ENCODE peak calls at places on chromosome 10, in five cellular contexts. E is heart left ventricle, K is cardiac fibroblast, M is astrocyte of the cerebellum, G is fibroblast of the aortic adventitia. H is an unnamed sample.

GRCh38 chr10:6128591-6129383 is 40.0 kb downstream of the RBM17 start:
- DNase-seq in M (no peak), K (peak; percentile 58), G (peak; percentile 29), E (peak; percentile 64), H (no peak)

GRCh38 chr10:11683529-11684320 is 58.5 kb upstream of the ECHDC3 start:
- DNase-seq in E (no peak), M (no peak), G (no peak), K (no peak), H (no peak)

GRCh38 chr10:9234191-9234590 is 1179.7 kb downstream of the GATA3 start:
- DNase-seq in E (no peak), M (no peak), G (no peak), K (no peak), H (no peak)

GRCh38 chr10:17046989-17047388 is 82.6 kb downstream of the CUBN start:
- DNase-seq in G (no peak), E (no peak), K (no peak), M (no peak), H (no peak)

GRCh38 chr10:123245264-123245663 is 91.1 kb downstream of the BUB3 start:
- DNase-seq in K (no peak), G (no peak), M (no peak), E (no peak), H (no peak)

GRCh38 chr10:98373691-98374090 is 41.3 kb downstream of the PYROXD2 start:
- DNase-seq in E (no peak), M (no peak), K (no peak), G (peak; percentile 32), H (no peak)

GRCh38 chr10:103820101-103821062 is 35.0 kb downstream of the SH3PXD2A start:
- DNase-seq in K (peak; percentile 67), G (peak; percentile 83), M (peak; percentile 64), E (peak; percentile 91), H (no peak)

GRCh38 chr10:119250641-119251314 is 43.4 kb downstream of the GRK5 start:
- DNase-seq in K (peak; percentile 88), M (peak; percentile 66), G (peak; percentile 91), E (no peak), H (no peak)

GRCh38 chr10:33341638-33342037 is 7.2 kb upstream of the NRP1 start:
- DNase-seq in K (no peak), M (no peak), E (no peak), G (peak; percentile 66), H (no peak)

GRCh38 chr10:33697016-33697415 is 362.5 kb upstream of the NRP1 start:
- DNase-seq in E (no peak), M (no peak), G (no peak), K (no peak), H (no peak)

GRCh38 chr10:132526676-132527075 is 10.9 kb upstream of the INPP5A start:
- DNase-seq in M (no peak), G (no peak), E (peak; percentile 4), K (no peak), H (no peak)

GRCh38 chr10:17415046-17415643 is 39.2 kb downstream of the ST8SIA6 start:
- DNase-seq in K (no peak), M (no peak), G (no peak), E (no peak), H (no peak)

GRCh38 chr10:44363716-44364115 is 21.2 kb downstream of the CXCL12 start:
- DNase-seq in M (no peak), K (no peak), E (no peak), G (no peak), H (no peak)

GRCh38 chr10:78045237-78045636 is 11.6 kb downstream of the RPS24 start:
- DNase-seq in E (no peak), G (no peak), M (no peak), K (no peak), H (peak; percentile 66)

GRCh38 chr10:11304906-11305585 is 287.4 kb downstream of the CELF2 start:
- DNase-seq in K (no peak), M (no peak), E (no peak), G (no peak), H (no peak)

GRCh38 chr10:117830832-117831231 is 215.9 kb downstream of the RAB11FIP2 start:
- DNase-seq in E (no peak), G (no peak), M (no peak), K (no peak), H (no peak)

GRCh38 chr10:95693331-95693667 is 428 bp downstream of the TCTN3 start:
- DNase-seq in G (no peak), E (no peak), M (no peak), K (no peak), H (no peak)

GRCh38 chr10:53453196-53453595 is 680.6 kb upstream of the MBL2 start:
- DNase-seq in M (no peak), G (no peak), K (no peak), E (no peak), H (no peak)

GRCh38 chr10:77680811-77681210 is 43.2 kb upstream of the KCNMA1 start:
- DNase-seq in M (no peak), G (no peak), E (no peak), K (no peak), H (no peak)

GRCh38 chr10:132297521-132297920 is 10.2 kb downstream of the STK32C start:
- DNase-seq in E (peak; percentile 9), M (no peak), K (no peak), G (no peak), H (no peak)

GRCh38 chr10:29765330-29765729 is 130.6 kb upstream of the SVIL start:
- DNase-seq in G (no peak), K (no peak), E (peak; percentile 43), M (no peak), H (no peak)

GRCh38 chr10:81903472-81903871 is 28.5 kb downstream of the NRG3 start:
- DNase-seq in M (no peak), E (no peak), G (no peak), K (no peak), H (no peak)

GRCh38 chr10:96758423-96758822 is 38.1 kb upstream of the PIK3AP1 start:
- DNase-seq in G (no peak), M (no peak), K (no peak), E (peak; percentile 39), H (peak; percentile 68)

GRCh38 chr10:26887611-26888215 is 27.0 kb upstream of the ABI1 start:
- DNase-seq in K (no peak), G (peak; percentile 9), M (no peak), E (no peak), H (no peak)

DNA sequence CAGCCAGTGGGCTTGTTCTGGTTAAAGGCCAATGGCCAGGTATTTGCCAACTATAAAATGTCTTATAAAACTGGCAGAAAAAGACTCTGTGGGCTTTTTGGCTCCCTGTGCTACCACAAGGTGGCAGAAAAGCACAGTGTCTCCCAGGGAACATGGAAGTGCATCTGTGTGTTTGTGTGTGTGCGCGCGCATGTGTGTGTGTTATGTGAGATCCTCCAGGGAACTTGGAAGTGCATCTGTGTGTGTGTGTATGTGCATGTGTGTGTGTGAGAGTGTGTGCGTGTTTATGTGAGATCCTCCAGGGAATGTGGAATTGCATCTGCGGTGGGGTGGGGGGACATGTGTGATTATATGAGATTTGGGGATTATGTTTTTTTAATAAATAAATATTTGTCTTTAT is 30.2 kb upstream of the ABI1 start:
- DNase-seq in K (peak; percentile 84), M (peak; percentile 46), E (peak; percentile 32), G (peak; percentile 68), H (no peak)
- TF ChIP-seq CTCF in K (peak; percentile 65), M (peak; percentile 63), E (no peak), G (peak; percentile 66), H (peak; percentile 61)

GRCh38 chr10:79443338-79444242 is 1.8 kb downstream of the ZCCHC24 start:
- DNase-seq in M (no peak), E (no peak), K (no peak), G (no peak), H (no peak)
- H3K4me3 ChIP-seq in M (peak overlapping the region; percentile 89), E (peak overlapping the region; percentile 96), K (peak overlapping the region; percentile 88), G (peak overlapping the region; percentile 93), H (no peak overlapping the region)

GRCh38 chr10:113027574-113028392 is 77.7 kb downstream of the TCF7L2 start:
- DNase-seq in E (no peak), G (no peak), M (no peak), K (peak; percentile 40), H (no peak)
- TF ChIP-seq CTCF in E (no peak), G (no peak), M (peak; percentile 7), K (no peak), H (no peak)

GRCh38 chr10:102152545-102152890 is 329 bp downstream of the NOLC1 start:
- DNase-seq in M (no peak), G (no peak), E (no peak), K (peak; percentile 27), H (no peak)
- H3K4me3 ChIP-seq in M (peak overlapping the region; percentile 99), G (peak overlapping the region; percentile 99), E (peak overlapping the region; percentile 91), K (peak overlapping the region; percentile 98), H (peak overlapping the region; percentile 75)

GRCh38 chr10:71643904-71644303 is 75.7 kb downstream of the C10orf105 start:
- DNase-seq in E (no peak), G (no peak), K (no peak), M (no peak), H (no peak)
- TF ChIP-seq CTCF in E (no peak), G (no peak), K (no peak), M (no peak), H (peak; percentile 5)

DNA sequence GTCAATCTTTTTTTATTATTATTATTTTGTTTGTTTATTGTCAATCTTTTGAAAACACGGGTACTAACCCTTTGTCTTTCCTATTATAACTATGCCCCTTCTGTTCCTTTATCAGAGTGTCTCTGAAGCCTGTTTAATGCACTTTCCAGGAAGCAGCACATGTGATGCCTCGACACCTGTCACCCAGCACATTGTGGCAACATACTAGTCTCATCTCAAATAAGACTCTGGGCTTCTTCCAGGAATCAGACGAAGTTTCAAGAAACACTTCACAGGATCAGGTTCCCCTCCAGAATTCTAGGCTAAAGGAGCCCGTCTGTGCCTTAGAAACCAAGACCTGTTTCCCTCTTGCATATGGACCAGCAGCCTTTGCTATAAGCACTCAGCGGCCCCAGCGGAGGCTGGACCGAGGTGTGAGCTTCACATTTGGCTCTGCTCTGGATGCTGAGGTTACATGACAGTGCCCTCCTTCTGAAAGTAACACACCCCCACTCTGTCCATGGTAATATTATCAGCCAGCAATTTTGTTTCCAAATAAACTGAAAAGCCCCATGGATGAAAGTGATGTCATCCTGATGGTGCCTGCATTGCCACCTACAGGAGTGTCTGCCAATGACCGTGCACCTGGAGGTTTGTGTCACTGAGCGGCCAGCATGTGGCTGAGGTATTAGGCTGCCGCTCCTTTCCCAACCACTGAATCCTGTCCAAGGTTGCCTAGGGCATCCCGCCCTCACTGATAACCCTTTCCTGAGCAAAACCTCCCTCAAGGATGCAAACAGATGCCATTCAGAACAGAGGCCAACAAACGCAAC is 38.1 kb downstream of the MKI67 start:
- DNase-seq in G (no peak), E (no peak), M (no peak), K (no peak), H (no peak)
- H3K4me3 ChIP-seq in G (no peak overlapping the region), E (no peak overlapping the region), M (no peak overlapping the region), K (no peak overlapping the region), H (no peak overlapping the region)

GRCh38 chr10:14241196-14241595 is 89.5 kb downstream of the FRMD4A start:
- DNase-seq in M (no peak), E (no peak), K (no peak), G (no peak), H (no peak)
- TF ChIP-seq CTCF in M (no peak), E (no peak), K (no peak), G (no peak), H (no peak)

DNA sequence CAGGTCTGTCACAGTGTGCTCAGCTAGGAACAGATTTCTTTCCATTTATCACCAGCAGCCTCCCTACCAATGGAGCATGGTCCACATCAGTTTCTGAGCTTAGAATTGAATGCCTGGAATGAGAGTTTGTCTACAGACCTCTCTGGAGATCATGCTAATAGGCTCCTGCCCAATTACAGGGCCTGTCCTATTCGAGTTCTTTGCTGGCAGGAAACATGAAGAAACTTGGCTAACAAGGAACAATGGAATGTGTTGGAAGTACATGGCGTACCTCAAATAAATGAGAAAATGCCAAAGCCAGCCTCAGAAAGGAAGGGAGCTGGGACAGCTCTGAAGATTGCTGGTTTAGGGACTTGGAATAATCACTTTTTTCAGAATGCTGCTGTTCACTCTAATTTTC is 186.0 kb upstream of the AKR1E2 start:
- DNase-seq in G (peak; percentile 72), K (peak; percentile 77), E (no peak), M (no peak), H (no peak)
- H3K4me3 ChIP-seq in G (no peak overlapping the region), K (no peak overlapping the region), E (no peak overlapping the region), M (no peak overlapping the region), H (no peak overlapping the region)